ENCODE peak calls at places on chromosomes 13 and 19, in nine cellular contexts. Z, P, E, T, J, F, O, L and D are unnamed samples.

GRCh38 chr13:104586010-104586746 is 1520.0 kb upstream of the SLC10A2 start:
- DNase-seq in F (no peak), P (no peak), Z (no peak), O (no peak), T (no peak), L (peak), J (peak), E (no peak), D (peak)

GRCh38 chr19:32012886-32013635 is 332.3 kb upstream of the ZNF507 start:
- DNase-seq in E (no peak), O (no peak), F (no peak), L (peak), T (no peak), J (no peak), P (no peak), Z (no peak), D (peak)

GRCh38 chr19:15402411-15403150 is 16.2 kb downstream of the AKAP8L start:
- DNase-seq in L (no peak), J (no peak), E (no peak), F (no peak), O (no peak), P (no peak), T (no peak), Z (no peak), D (no peak)

GRCh38 chr19:40502647-40503046 is 35.8 kb downstream of the SPTBN4 start:
- DNase-seq in L (no peak), O (peak), P (peak), T (no peak), F (no peak), J (no peak), Z (no peak), E (no peak), D (no peak)

GRCh38 chr13:110471833-110472162 is 89.7 kb downstream of the RAB20 start:
- DNase-seq in T (peak), J (peak), F (no peak), Z (no peak), L (peak), P (no peak), O (peak), E (no peak), D (no peak)

GRCh38 chr13:36528105-36528504 is 95.8 kb downstream of the CCNA1 start:
- DNase-seq in E (no peak), Z (no peak), F (no peak), P (no peak), J (no peak), O (no peak), L (no peak), T (no peak), D (no peak)

GRCh38 chr13:105050696-105051095 is 1484.8 kb downstream of the EFNB2 start:
- DNase-seq in J (no peak), E (no peak), T (no peak), Z (no peak), L (peak), P (no peak), O (no peak), F (no peak), D (no peak)

GRCh38 chr13:59776924-59777690 is 386.6 kb downstream of the DIAPH3 start:
- DNase-seq in O (no peak), E (no peak), Z (no peak), P (no peak), T (no peak), J (peak), F (no peak), L (peak), D (peak)

GRCh38 chr13:93079294-93079693 is 147.3 kb upstream of the GPC6 start:
- DNase-seq in T (no peak), O (peak), Z (no peak), E (no peak), J (no peak), F (no peak), L (peak), P (no peak), D (peak)